ENCODE peak calls at places on chromosome 4, in eight cellular contexts. N is IMR-90; W is activated naive CD4-positive, alpha-beta T cell; B is lung; G is HS-27A; P is H9; O is non-pigmented ciliary epithelial cell; Z is esophagus muscularis mucosa. K is an unnamed sample.

GRCh38 chr4:176753049-176753448 is 39.7 kb downstream of the VEGFC start:
- DNase-seq in G (peak), B (no peak), O (peak), N (peak), Z (no peak), P (no peak), W (no peak), K (no peak)

GRCh38 chr4:76752911-76753494 is 144.9 kb downstream of the SOWAHB start:
- DNase-seq in G (peak), O (peak), W (no peak), B (no peak), N (peak), Z (peak), P (no peak), K (peak)

GRCh38 chr4:102871772-102872171 is 3.0 kb downstream of the CISD2 start:
- DNase-seq in P (no peak), O (no peak), B (no peak), N (no peak), W (no peak), Z (no peak), G (no peak), K (no peak)

GRCh38 chr4:115770046-115770543 is 656.7 kb upstream of the NDST4 start:
- DNase-seq in O (no peak), B (no peak), Z (no peak), N (no peak), G (no peak), P (no peak), W (no peak), K (no peak)

GRCh38 chr4:6440506-6441201 is 31.8 kb downstream of the PPP2R2C start:
- DNase-seq in G (no peak), P (no peak), O (no peak), N (no peak), B (no peak), W (no peak), Z (no peak), K (no peak)

GRCh38 chr4:66590488-66591215 is 920.4 kb upstream of the EPHA5 start:
- DNase-seq in O (no peak), Z (no peak), N (peak), G (no peak), B (no peak), P (no peak), W (no peak), K (no peak)

GRCh38 chr4:36094995-36095394 is 149.3 kb downstream of the ARAP2 start:
- DNase-seq in N (no peak), B (no peak), Z (no peak), O (no peak), P (no peak), W (no peak), G (no peak), K (no peak)

GRCh38 chr4:141220271-141220654 is 432 bp upstream of the ZNF330 start:
- DNase-seq in Z (no peak), O (no peak), N (no peak), G (no peak), W (no peak), P (peak), B (no peak), K (no peak)

GRCh38 chr4:152679414-152680281 is at the start of gene TMEM154:
- DNase-seq in B (peak), P (peak), N (peak), W (peak), O (peak), G (no peak), Z (no peak), K (peak)

GRCh38 chr4:187128226-187128625 is 404.6 kb upstream of the FAT1 start:
- DNase-seq in G (no peak), B (no peak), W (no peak), P (no peak), N (peak), O (no peak), Z (no peak), K (no peak)

GRCh38 chr4:86512631-86513030 is 81.5 kb upstream of the PTPN13 start:
- DNase-seq in P (no peak), O (no peak), W (no peak), G (no peak), N (no peak), B (no peak), Z (no peak), K (no peak)

GRCh38 chr4:89254847-89255246 is 52.8 kb downstream of the GPRIN3 start:
- DNase-seq in B (no peak), P (peak), O (peak), G (no peak), W (peak), Z (no peak), N (peak), K (peak)